ENCODE peak calls at places on chromosomes 7 and 10, in ten cellular contexts. E is testis; B is body of pancreas; K is PC-9; F is psoas muscle; M is sigmoid colon; R is neural progenitor cell; D is fibroblast of lung; U is GM23248; I is CD4-positive, CD25-positive, alpha-beta regulatory T cell. W is an unnamed sample.
A peak's percentile ranks its signal among the peaks of the same experiment; 100 is the strongest.

GRCh38 chr7:74092321-74092963 is 8.8 kb downstream of the LIMK1 start:
- DNase-seq in I (no peak), D (no peak), E (no peak), B (no peak), F (peak; percentile 66), M (peak; percentile 69), K (no peak), R (peak; percentile 55), U (no peak), W (no peak)

GRCh38 chr10:92756233-92757065 is 66.7 kb downstream of the HHEX start:
- DNase-seq in U (no peak), K (no peak), I (no peak), D (peak; percentile 10), B (no peak), M (no peak), E (peak; percentile 55), R (no peak), F (no peak), W (no peak)

GRCh38 chr10:103691723-103692380 is 163.5 kb downstream of the SH3PXD2A start:
- DNase-seq in U (peak; percentile 40), E (no peak), F (no peak), B (no peak), K (no peak), R (peak; percentile 60), D (no peak), I (no peak), M (no peak), W (no peak)

GRCh38 chr10:32459072-32459703 is 13.2 kb downstream of the CCDC7 start:
- DNase-seq in M (no peak), E (no peak), D (no peak), K (no peak), I (peak; percentile 83), U (no peak), B (no peak), F (no peak), R (no peak), W (peak; percentile 55)

GRCh38 chr7:57211428-57212100 is 79.3 kb upstream of the ZNF479 start:
- DNase-seq in B (no peak), R (no peak), I (no peak), M (no peak), F (no peak), K (no peak), U (no peak), E (no peak), D (no peak), W (no peak)

GRCh38 chr10:61627266-61627665 is 35.5 kb upstream of the CABCOCO1 start:
- DNase-seq in I (no peak), R (no peak), U (peak; percentile 60), M (no peak), K (no peak), F (no peak), D (peak; percentile 50), B (no peak), E (no peak), W (no peak)

GRCh38 chr7:95478139-95479037 is 7.4 kb upstream of the ASB4 start:
- DNase-seq in E (peak; percentile 75), K (no peak), F (no peak), D (peak; percentile 66), B (peak; percentile 30), U (peak; percentile 69), M (no peak), R (peak; percentile 54), I (no peak), W (no peak)

GRCh38 chr10:73956476-73957338 is 41.2 kb upstream of the VCL start:
- DNase-seq in K (peak; percentile 85), R (no peak), B (no peak), F (no peak), U (peak; percentile 53), E (peak; percentile 26), M (no peak), D (peak; percentile 65), I (peak; percentile 62), W (peak; percentile 12)

GRCh38 chr7:133746305-133746704 is 380.8 kb upstream of the LRGUK start:
- DNase-seq in U (no peak), E (no peak), R (no peak), B (no peak), K (no peak), I (no peak), D (no peak), F (no peak), M (no peak), W (no peak)

GRCh38 chr10:123135415-123136141 is at the start of gene HMX3:
- DNase-seq in D (peak; percentile 45), U (peak; percentile 62), E (no peak), I (peak; percentile 54), B (no peak), R (peak; percentile 93), F (no peak), M (no peak), K (no peak), W (peak; percentile 53)

GRCh38 chr7:90242369-90243168 is 2.4 kb upstream of the CFAP69 start:
- DNase-seq in M (no peak), F (no peak), E (no peak), B (no peak), K (no peak), I (no peak), U (no peak), R (no peak), D (no peak), W (no peak)

GRCh38 chr10:70461397-70462348 is 16.9 kb upstream of the PALD1 start:
- DNase-seq in D (peak; percentile 61), B (peak; percentile 56), F (peak; percentile 77), M (peak; percentile 80), I (no peak), K (peak; percentile 64), E (peak; percentile 80), R (peak; percentile 77), U (peak; percentile 74), W (peak; percentile 47)

GRCh38 chr7:99201027-99201426 is 6.9 kb downstream of the KPNA7 start:
- DNase-seq in E (no peak), I (no peak), M (no peak), F (no peak), R (no peak), K (peak; percentile 77), B (no peak), U (peak; percentile 95), D (peak; percentile 37), W (no peak)

GRCh38 chr7:104983620-104984539 is 30.1 kb upstream of the KMT2E start:
- DNase-seq in D (peak; percentile 85), I (peak; percentile 85), F (peak; percentile 94), K (peak; percentile 88), R (peak; percentile 92), B (peak; percentile 85), E (peak; percentile 93), M (peak; percentile 94), U (peak; percentile 97), W (peak; percentile 88)

DNA sequence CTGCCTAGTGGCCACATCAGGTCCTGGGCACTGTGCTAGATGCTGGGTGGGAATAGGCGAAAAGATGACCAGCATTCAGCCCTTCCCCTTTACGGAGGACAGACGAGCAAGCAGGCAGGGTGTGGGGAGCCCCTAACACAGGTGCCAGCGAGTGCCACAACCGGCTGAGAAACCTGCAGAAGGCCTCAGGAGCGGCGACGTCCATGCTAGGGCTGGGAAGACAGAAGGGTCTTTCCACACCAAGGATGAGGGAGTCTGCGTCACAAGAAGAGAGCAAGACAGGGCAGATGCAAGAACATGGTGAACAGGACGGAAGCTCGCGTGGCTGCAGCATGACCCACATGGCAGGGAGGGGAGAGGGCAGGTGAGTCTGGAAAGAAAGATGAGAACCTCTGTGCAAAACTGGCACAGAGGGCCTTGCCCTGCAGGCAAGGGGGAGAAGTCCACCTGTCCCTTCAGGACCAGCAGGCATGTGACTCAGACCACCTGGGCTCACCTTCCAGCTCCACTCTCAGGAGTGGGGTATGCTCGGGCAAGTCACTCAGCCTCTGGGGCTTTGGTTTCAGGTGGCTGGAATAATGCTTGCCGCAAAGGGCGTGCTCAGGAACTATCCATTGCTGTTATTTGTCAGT is 36.7 kb downstream of the KCNH2 start:
- DNase-seq in E (no peak), M (peak; percentile 61), U (no peak), F (peak; percentile 44), R (no peak), B (no peak), D (no peak), K (no peak), I (no peak), W (no peak)
- H3K4me1 ChIP-seq in E (peaks cover 29% of the 10 kb centered on the region), M (no peaks in the 10 kb centered on the region), U (no peaks in the 10 kb centered on the region), F (no peaks in the 10 kb centered on the region), R (peaks cover 8% of the 10 kb centered on the region), B (no peaks in the 10 kb centered on the region), D (no peaks in the 10 kb centered on the region), K (no peaks in the 10 kb centered on the region), I (peaks cover 17% of the 10 kb centered on the region), W (peaks cover 40% of the 10 kb centered on the region)

GRCh38 chr10:110118891-110119621 is 88.3 kb upstream of the MXI1 start:
- DNase-seq in U (no peak), B (no peak), E (no peak), D (no peak), F (no peak), M (no peak), R (no peak), K (no peak), I (no peak), W (no peak)

GRCh38 chr10:110113670-110114337 is 93.6 kb upstream of the MXI1 start:
- DNase-seq in B (no peak), U (no peak), E (no peak), K (no peak), F (no peak), D (no peak), R (no peak), M (no peak), I (no peak), W (no peak)

GRCh38 chr10:110110338-110110737 is 97.1 kb upstream of the MXI1 start:
- DNase-seq in E (no peak), B (no peak), F (no peak), R (no peak), D (no peak), U (no peak), K (no peak), I (no peak), M (no peak), W (no peak)

GRCh38 chr10:110115784-110116520 is 91.5 kb upstream of the MXI1 start:
- DNase-seq in R (no peak), E (no peak), U (no peak), I (no peak), B (no peak), M (no peak), F (no peak), D (no peak), K (no peak), W (no peak)
- H3K36me3 ChIP-seq in R (peaks cover 26% of the 10 kb centered on the region), E (no peaks in the 10 kb centered on the region), U (peaks cover 57% of the 10 kb centered on the region), I (peaks cover 83% of the 10 kb centered on the region), B (no peaks in the 10 kb centered on the region), M (no peaks in the 10 kb centered on the region), F (no peaks in the 10 kb centered on the region), D (peaks cover 11% of the 10 kb centered on the region), K (no peaks in the 10 kb centered on the region), W (peaks cover 32% of the 10 kb centered on the region)

GRCh38 chr7:86643478-86644281 is at the start of gene GRM3:
- DNase-seq in R (peak; percentile 96), F (no peak), U (peak; percentile 5), E (peak; percentile 70), K (peak; percentile 4), I (no peak), D (no peak), M (no peak), B (peak; percentile 23), W (no peak)
- H3K4me3 ChIP-seq in R (peak within 1 kb of the TSS; percentile 79), F (peak within 1 kb of the TSS; percentile 44), U (peak within 1 kb of the TSS; percentile 27), E (peak within 1 kb of the TSS; percentile 21), K (no peak within 1 kb of the TSS), I (no peak within 1 kb of the TSS), D (no peak within 1 kb of the TSS), M (no peak within 1 kb of the TSS), B (no peak within 1 kb of the TSS), W (no peak within 1 kb of the TSS)

DNA sequence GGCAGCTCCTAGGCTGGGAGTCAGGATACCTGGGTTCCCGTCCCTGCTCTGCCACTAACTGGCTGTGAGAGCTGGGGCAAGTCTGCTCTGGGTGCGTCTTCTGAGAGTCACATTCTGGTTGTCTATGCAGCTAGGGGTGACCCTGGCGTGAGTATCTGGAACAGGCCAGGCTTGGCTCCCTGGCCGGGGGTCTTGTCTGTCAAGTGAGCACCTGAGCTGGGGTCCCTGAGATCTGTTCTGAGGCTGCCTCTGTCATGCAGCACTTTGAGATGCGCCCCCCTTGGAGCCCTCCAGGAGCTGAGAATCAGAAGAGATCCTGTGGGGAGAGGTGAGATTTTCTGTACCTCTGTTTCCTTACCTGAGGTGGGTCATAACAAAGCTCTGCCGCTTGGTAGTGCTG is 7.5 kb downstream of the AGAP3 start:
- DNase-seq in D (no peak), M (no peak), I (no peak), K (no peak), E (no peak), U (no peak), F (no peak), R (no peak), B (no peak), W (no peak)
- H3K4me1 ChIP-seq in D (peaks cover 12% of the 10 kb centered on the region), M (no peaks in the 10 kb centered on the region), I (no peaks in the 10 kb centered on the region), K (peaks cover 5% of the 10 kb centered on the region), E (peaks cover 14% of the 10 kb centered on the region), U (peaks cover 12% of the 10 kb centered on the region), F (peaks cover 8% of the 10 kb centered on the region), R (peaks cover 17% of the 10 kb centered on the region), B (peaks cover 30% of the 10 kb centered on the region), W (peaks cover 8% of the 10 kb centered on the region)